ENCODE peak calls at places on chromosomes 5 and 9, in seven cellular contexts. I is neural progenitor cell, H is psoas muscle, X is pancreas, C is body of pancreas, D is uterus, U is Panc1. Y is an unnamed sample. For H3K4me1, the result is how much of the 10 kb centered on the place peaks cover.

GRCh38 chr5:105877592-105877991 is 1793.1 kb downstream of the EFNA5 start:
- DNase-seq in C (no peak), D (no peak), H (no peak), U (no peak), I (no peak), X (no peak), Y (no peak)

GRCh38 chr9:40909821-40910220 is 218.7 kb downstream of the FOXD4L6 start:
- DNase-seq in U (no peak), H (no peak), D (no peak), X (no peak), C (no peak), I (no peak), Y (no peak)

GRCh38 chr9:134325096-134325812 is 1.0 kb upstream of the RXRA start:
- DNase-seq in I (peak), U (no peak), D (peak), C (peak), X (peak), H (peak), Y (peak)

GRCh38 chr5:56148453-56148971 is 84.6 kb downstream of the ANKRD55 start:
- DNase-seq in U (no peak), I (no peak), X (peak), C (peak), H (no peak), D (no peak), Y (no peak)

GRCh38 chr9:114588150-114588663 is 638 bp downstream of the ATP6V1G1 start:
- DNase-seq in C (peak), H (peak), D (no peak), I (peak), X (no peak), U (no peak), Y (peak)

GRCh38 chr9:109469646-109470358 is 28.3 kb downstream of the PTPN3 start:
- DNase-seq in U (peak), X (peak), C (peak), D (peak), H (peak), I (peak), Y (peak)

GRCh38 chr9:26856413-26857032 is 36.1 kb downstream of the CAAP1 start:
- DNase-seq in D (no peak), I (peak), U (peak), H (no peak), C (peak), X (no peak), Y (no peak)

GRCh38 chr5:98428806-98429205 is 344.7 kb upstream of the RGMB start:
- DNase-seq in U (no peak), C (peak), X (no peak), H (no peak), I (no peak), D (peak), Y (no peak)

GRCh38 chr5:78633710-78634109 is 14.9 kb downstream of the LHFPL2 start:
- DNase-seq in C (no peak), X (no peak), H (no peak), U (no peak), D (no peak), I (no peak), Y (no peak)

GRCh38 chr9:113590991-113591898 is 127.7 kb downstream of the RGS3 start:
- DNase-seq in U (no peak), H (peak), X (peak), I (peak), C (peak), D (peak), Y (peak)

GRCh38 chr9:108991479-108991878 is 21.8 kb downstream of the CTNNAL1 start:
- DNase-seq in U (no peak), X (no peak), D (no peak), C (peak), I (no peak), H (no peak), Y (no peak)

GRCh38 chr5:58366461-58366860 is 93.4 kb downstream of the PLK2 start:
- DNase-seq in X (no peak), I (no peak), H (no peak), U (no peak), D (no peak), C (no peak), Y (no peak)

GRCh38 chr9:98558575-98558974 is 150.2 kb downstream of the GABBR2 start:
- DNase-seq in X (no peak), H (no peak), D (no peak), U (no peak), C (no peak), I (no peak), Y (no peak)

GRCh38 chr5:163841-164240 is 27.5 kb upstream of the LRRC14B start:
- DNase-seq in I (no peak), D (no peak), H (peak), U (no peak), X (no peak), C (no peak), Y (no peak)

GRCh38 chr5:178931846-178932760 is 8.9 kb upstream of the ZNF454 start:
- DNase-seq in H (no peak), D (no peak), U (no peak), C (no peak), I (no peak), X (no peak), Y (no peak)

GRCh38 chr5:14305045-14305444 is 161.9 kb downstream of the TRIO start:
- DNase-seq in X (no peak), D (no peak), I (no peak), U (peak), C (no peak), H (no peak), Y (no peak)

GRCh38 chr5:1118738-1119137 is 6.9 kb upstream of the SLC12A7 start:
- DNase-seq in H (no peak), X (peak), U (no peak), C (no peak), D (peak), I (no peak), Y (no peak)

GRCh38 chr5:141615991-141616715 is 2.6 kb downstream of the DIAPH1 start:
- DNase-seq in H (no peak), D (no peak), C (no peak), I (no peak), X (no peak), U (no peak), Y (no peak)

GRCh38 chr9:69564557-69564956 is 107.6 kb downstream of the APBA1 start:
- DNase-seq in H (no peak), I (no peak), X (no peak), C (no peak), U (no peak), D (no peak), Y (no peak)

GRCh38 chr5:132491368-132492364 is 1.1 kb upstream of the IRF1 start:
- DNase-seq in D (peak), C (peak), U (no peak), I (peak), X (no peak), H (no peak), Y (no peak)
- H3K4me1 ChIP-seq in D (under half), C (under half), U (under half), I (under half), X (under half), H (under half), Y (under half)

DNA sequence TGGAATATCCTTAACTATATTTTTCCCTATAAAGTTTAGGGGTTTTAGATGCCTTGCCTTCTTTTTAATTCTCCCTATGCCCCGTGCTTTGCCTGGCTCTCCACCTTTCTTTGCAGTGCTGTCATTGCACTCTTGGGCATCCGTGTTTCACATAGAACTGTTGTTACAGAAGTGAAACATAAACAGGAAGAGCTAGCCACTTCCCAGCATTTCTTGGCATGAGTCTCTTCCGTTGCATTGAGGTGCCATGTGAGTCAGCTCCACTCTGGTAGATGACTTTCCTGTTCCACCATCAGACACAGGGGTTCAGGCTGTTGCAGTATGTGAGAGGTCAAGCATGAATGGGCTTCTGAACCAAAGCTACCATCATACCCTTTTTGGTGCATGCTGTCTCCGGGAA is 73.4 kb downstream of the ANGPTL2 start:
- DNase-seq in C (peak), H (no peak), X (no peak), D (no peak), I (no peak), U (peak), Y (peak)
- TF ChIP-seq CTCF in C (peak), H (peak), X (no peak), D (peak), I (no peak), U (no peak), Y (peak)

DNA sequence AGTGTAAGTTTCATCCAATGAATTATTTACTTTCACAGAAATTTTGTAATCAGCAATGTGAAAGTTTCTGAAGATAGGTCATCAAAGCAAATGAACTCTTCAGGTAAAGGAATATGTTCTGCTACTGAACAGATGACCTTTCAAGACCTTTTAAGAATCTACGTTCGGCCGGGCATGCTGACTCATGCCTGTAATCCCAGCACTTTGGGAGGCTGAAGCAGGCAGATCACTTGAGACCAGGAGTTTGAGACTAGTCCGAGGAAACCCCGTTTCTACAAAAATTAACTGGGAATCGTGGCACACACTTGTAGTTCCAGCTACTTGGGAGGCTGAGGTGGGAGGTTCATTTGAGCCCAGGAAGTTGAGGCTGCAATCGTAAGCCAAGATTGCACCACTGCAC is 578.4 kb upstream of the COX7C start:
- DNase-seq in C (no peak), X (no peak), U (no peak), D (no peak), H (no peak), I (no peak), Y (no peak)
- H3K4me1 ChIP-seq in C (under half), X (under half), U (under half), D (under half), H (under half), I (under half), Y (under half)

DNA sequence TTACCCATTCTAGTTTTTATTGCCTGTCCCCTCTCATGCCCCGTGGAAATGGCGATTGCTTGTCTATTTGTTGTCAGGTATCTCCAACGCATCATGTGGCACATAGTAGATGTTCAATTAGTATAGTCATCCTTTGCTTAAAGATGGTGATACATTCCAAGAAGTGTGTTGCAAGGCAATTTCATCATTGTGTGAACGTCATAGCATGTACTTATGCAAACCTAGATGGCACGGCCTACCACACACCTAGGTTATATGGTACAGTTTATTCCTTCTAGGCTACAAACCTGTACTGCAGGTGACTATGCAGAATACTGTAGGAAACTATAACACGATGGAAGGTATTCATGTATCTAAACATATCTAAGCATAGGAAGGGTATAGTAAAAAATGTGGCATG is 163.9 kb upstream of the DAPK1 start:
- DNase-seq in X (no peak), U (no peak), D (no peak), I (no peak), C (no peak), H (no peak), Y (no peak)
- TF ChIP-seq CTCF in X (no peak), U (no peak), D (no peak), I (no peak), C (no peak), H (no peak), Y (no peak)

GRCh38 chr9:125650271-125650737 is 56.7 kb downstream of the MAPKAP1 start:
- DNase-seq in U (no peak), X (no peak), H (no peak), D (no peak), C (peak), I (no peak), Y (no peak)

GRCh38 chr9:125648294-125648693 is 58.7 kb downstream of the MAPKAP1 start:
- DNase-seq in D (no peak), H (no peak), X (no peak), I (no peak), U (no peak), C (no peak), Y (no peak)

GRCh38 chr9:125651907-125652306 is 55.1 kb downstream of the MAPKAP1 start:
- DNase-seq in U (no peak), I (no peak), H (no peak), X (no peak), C (no peak), D (no peak), Y (no peak)

GRCh38 chr9:125649826-125650225 is 57.2 kb downstream of the MAPKAP1 start:
- DNase-seq in H (no peak), U (no peak), D (no peak), X (no peak), I (no peak), C (no peak), Y (no peak)

DNA sequence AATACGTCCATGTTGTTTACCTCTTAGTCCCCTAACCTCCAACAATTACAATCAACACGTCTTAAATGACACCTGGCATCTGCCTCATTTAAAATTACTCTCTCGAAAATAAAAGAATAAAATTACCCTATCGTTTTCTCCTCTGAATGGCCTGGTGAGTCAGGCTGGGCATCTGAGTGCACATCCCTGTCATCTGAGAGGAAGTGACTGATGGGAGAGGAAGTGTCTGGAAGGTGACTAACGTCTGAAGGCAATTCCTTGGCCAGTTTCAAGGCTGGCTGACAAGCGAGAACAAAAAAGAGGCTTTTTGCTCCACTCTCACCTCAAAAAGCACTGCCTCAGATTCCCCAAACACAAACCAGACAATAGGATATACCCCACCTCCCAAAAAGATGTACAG is 57.7 kb downstream of the MAPKAP1 start:
- DNase-seq in H (peak), I (no peak), X (no peak), D (no peak), C (peak), U (no peak), Y (no peak)
- H3K4me1 ChIP-seq in H (under half), I (half or more), X (under half), D (under half), C (under half), U (under half), Y (under half)

GRCh38 chr9:18299449-18299848 is 174.5 kb upstream of the ADAMTSL1 start:
- DNase-seq in D (no peak), I (no peak), C (no peak), U (no peak), X (no peak), H (no peak), Y (no peak)
- TF ChIP-seq CTCF in D (no peak), I (no peak), C (no peak), U (no peak), X (no peak), H (no peak), Y (no peak)

Y was measured in tibial artery.